ENCODE peak calls at places on chromosome 7, in five cellular contexts. W is Peyer's patch, Y is prostate gland, Z is uterus, L is thyroid gland. P is an unnamed sample.

GRCh38 chr7:138889566-138889965 is 91.6 kb upstream of the ATP6V0A4 start:
- DNase-seq in W (no peak), Y (no peak), Z (no peak), L (no peak), P (no peak)

GRCh38 chr7:7707756-7708310 is 10.6 kb downstream of the RPA3 start:
- DNase-seq in W (no peak), Y (no peak), Z (no peak), L (no peak), P (no peak)

GRCh38 chr7:158356454-158356853 is 231.2 kb downstream of the PTPRN2 start:
- DNase-seq in W (peak; percentile 18), Y (no peak), Z (no peak), L (no peak), P (no peak)

GRCh38 chr7:84674236-84674913 is 479.8 kb upstream of the SEMA3A start:
- DNase-seq in W (no peak), Y (no peak), Z (no peak), L (no peak), P (no peak)

GRCh38 chr7:149097088-149097487 is 6.6 kb upstream of the ZNF786 start:
- DNase-seq in W (no peak), Y (no peak), Z (no peak), L (no peak), P (no peak)

GRCh38 chr7:30658471-30659074 is 23.7 kb downstream of the CRHR2 start:
- DNase-seq in W (no peak), Y (no peak), Z (no peak), L (no peak), P (no peak)

GRCh38 chr7:146961617-146962016 is 845.0 kb downstream of the CNTNAP2 start:
- DNase-seq in W (no peak), Y (no peak), Z (no peak), L (no peak), P (no peak)

GRCh38 chr7:154842608-154843007 is 160.3 kb downstream of the PAXIP1 start:
- DNase-seq in W (no peak), Y (no peak), Z (no peak), L (no peak), P (no peak)

GRCh38 chr7:17109017-17109416 is 189.4 kb upstream of the AHR start:
- DNase-seq in W (no peak), Y (no peak), Z (no peak), L (no peak), P (no peak)

GRCh38 chr7:99372275-99373085 is 2.0 kb upstream of the ARPC1B start:
- DNase-seq in W (no peak), Y (no peak), Z (no peak), L (peak; percentile 96), P (peak; percentile 86)

GRCh38 chr7:83655951-83656556 is 7.1 kb upstream of the SEMA3E start:
- DNase-seq in W (no peak), Y (peak; percentile 24), Z (no peak), L (peak; percentile 52), P (peak; percentile 63)

DNA sequence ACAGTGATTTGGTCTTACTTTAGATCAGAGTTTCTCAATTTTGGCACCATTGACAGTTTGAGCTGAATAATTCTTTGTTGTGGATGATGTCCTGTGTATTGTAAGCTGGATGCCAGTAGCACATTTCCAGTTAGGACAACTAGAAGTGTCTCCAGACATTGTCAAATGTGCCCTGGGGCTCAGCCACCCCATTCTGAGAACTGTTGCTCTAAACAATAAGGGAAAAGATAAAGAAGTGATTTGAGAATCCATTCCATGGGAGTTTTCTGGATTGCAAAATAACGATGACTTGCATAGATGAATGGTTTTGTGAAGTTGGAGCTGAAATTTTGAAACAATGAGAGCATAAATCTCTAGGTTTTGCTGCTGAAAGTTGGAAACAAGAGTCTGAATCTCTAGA is 44.6 kb downstream of the NUP205 start:
- DNase-seq in W (no peak), Y (no peak), Z (no peak), L (no peak), P (no peak)
- H3K36me3 ChIP-seq in W (peaks cover 71% of the 10 kb centered on the region), Y (no peaks in the 10 kb centered on the region), Z (peaks cover 3% of the 10 kb centered on the region), L (peaks cover 13% of the 10 kb centered on the region), P (no peaks in the 10 kb centered on the region)

DNA sequence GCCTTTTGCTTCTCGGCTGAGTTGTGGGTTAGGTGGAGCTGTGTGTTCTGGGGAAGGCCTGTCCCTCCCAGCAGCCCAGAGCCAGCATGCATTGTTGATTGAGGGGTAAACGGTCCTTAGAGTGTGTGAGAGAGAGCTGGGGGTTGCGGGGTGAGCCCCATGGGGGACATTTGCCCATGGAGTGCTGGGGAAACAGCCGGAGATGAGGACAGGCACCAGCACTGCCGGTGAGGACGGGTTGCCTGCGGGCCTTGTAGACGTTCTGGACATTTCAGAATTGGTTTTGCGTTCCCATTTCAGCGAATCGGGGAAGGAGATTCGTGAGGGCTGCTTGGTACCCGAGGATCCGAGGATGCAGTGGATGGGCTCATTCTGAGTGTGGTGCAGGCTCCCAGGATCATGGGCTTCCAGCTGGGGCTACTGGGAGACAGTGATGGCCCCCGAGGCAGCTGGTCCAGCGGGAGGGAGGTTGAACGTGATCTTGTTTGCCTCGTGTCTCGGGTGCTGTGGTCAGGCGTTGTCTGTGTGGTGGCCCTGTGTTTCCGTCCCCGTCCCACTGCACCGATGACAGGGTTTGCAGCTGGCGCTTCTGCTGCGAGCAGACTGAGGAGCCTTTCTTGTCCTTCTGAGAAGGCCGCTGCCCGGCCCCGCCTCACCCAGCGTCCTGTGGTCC is 113.9 kb downstream of the CYTH3 start:
- DNase-seq in W (no peak), Y (no peak), Z (no peak), L (no peak), P (no peak)
- TF ChIP-seq POLR2A in W (no peak), Y (no peak), Z (no peak), L (no peak), P (no peak)

DNA sequence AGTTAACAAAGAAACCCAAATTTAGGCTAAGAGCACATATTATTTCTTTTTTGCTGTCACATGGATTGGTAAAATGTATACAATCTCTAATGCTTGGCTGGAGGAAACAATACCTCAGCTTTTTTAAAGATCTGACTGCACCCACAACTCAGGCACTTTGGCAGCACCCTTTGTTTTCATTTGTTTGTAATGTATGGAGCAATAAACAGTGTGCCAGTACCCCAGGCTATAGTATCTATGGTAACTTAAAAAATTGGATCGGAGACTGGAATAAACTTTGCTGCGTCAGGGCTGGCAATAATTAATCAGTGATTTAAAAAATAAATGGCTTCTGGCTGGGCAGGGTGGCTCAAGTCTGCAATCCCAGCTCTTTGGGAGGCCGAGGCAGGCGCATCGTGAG is 27.2 kb downstream of the POLR1F start:
- DNase-seq in W (no peak), Y (no peak), Z (no peak), L (no peak), P (no peak)
- H3K36me3 ChIP-seq in W (no peaks in the 10 kb centered on the region), Y (no peaks in the 10 kb centered on the region), Z (no peaks in the 10 kb centered on the region), L (no peaks in the 10 kb centered on the region), P (no peaks in the 10 kb centered on the region)

GRCh38 chr7:26183545-26184282 is 16.8 kb downstream of the HNRNPA2B1 start:
- DNase-seq in W (no peak), Y (no peak), Z (no peak), L (no peak), P (no peak)
- TF ChIP-seq POLR2A in W (no peak), Y (no peak), Z (no peak), L (no peak), P (no peak)

P was measured in testis.